ENCODE peak calls at places on chromosomes 2 and 18, in six cellular contexts. Q is SK-MEL-5, C is activated T-cell treated with anti-CD3 and anti-CD28 coated beads for 24 hours, Z is skeletal muscle cell, X is renal cortical epithelial cell, A is GM19239. N is an unnamed sample.

GRCh38 chr2:173370198-173370597 is 15.5 kb downstream of the CDCA7 start:
- DNase-seq in Z (no peak), A (no peak), X (no peak), Q (no peak), C (no peak), N (no peak)

GRCh38 chr2:96146151-96146880 is 1.1 kb upstream of the DUSP2 start:
- DNase-seq in C (peak; percentile 87), X (no peak), A (peak; percentile 80), Q (no peak), Z (no peak), N (no peak)

GRCh38 chr2:96138146-96139145 is at the start of gene ASTL:
- DNase-seq in A (no peak), Q (peak; percentile 55), X (peak; percentile 10), Z (no peak), C (peak; percentile 58), N (no peak)

GRCh38 chr2:238518127-238518827 is 91.5 kb downstream of the ASB1 start:
- DNase-seq in Q (no peak), X (no peak), Z (peak; percentile 74), C (no peak), A (no peak), N (peak; percentile 82)

GRCh38 chr2:26002617-26003310 is 20.5 kb upstream of the KIF3C start:
- DNase-seq in Q (no peak), C (no peak), X (no peak), Z (no peak), A (no peak), N (no peak)

GRCh38 chr2:70385966-70386595 is 84.2 kb upstream of the FAM136A start:
- DNase-seq in Z (no peak), A (no peak), Q (peak; percentile 31), C (no peak), X (no peak), N (no peak)

GRCh38 chr2:107534926-107535325 is 291.8 kb upstream of the RGPD4 start:
- DNase-seq in C (no peak), Z (no peak), Q (no peak), A (no peak), X (no peak), N (no peak)

GRCh38 chr2:239253705-239254104 is 147.1 kb downstream of the HDAC4 start:
- DNase-seq in Z (no peak), Q (no peak), A (no peak), X (no peak), C (no peak), N (no peak)

GRCh38 chr2:239934571-239935171 is 90.5 kb downstream of the NDUFA10 start:
- DNase-seq in Z (no peak), X (peak; percentile 28), A (peak; percentile 50), Q (peak; percentile 49), C (peak; percentile 33), N (no peak)

GRCh38 chr2:134402385-134402784 is 148.5 kb downstream of the MGAT5 start:
- DNase-seq in A (no peak), C (no peak), X (peak; percentile 28), Q (no peak), Z (peak; percentile 95), N (peak; percentile 79)

GRCh38 chr2:124025896-124026295 is 809 bp downstream of the CNTNAP5 start:
- DNase-seq in Z (no peak), C (no peak), X (no peak), Q (no peak), A (no peak), N (no peak)

GRCh38 chr2:233799087-233799665 is 21.0 kb downstream of the MROH2A start:
- DNase-seq in X (no peak), A (no peak), Z (no peak), C (no peak), Q (no peak), N (no peak)

GRCh38 chr18:69326094-69326493 is 74.6 kb upstream of the DOK6 start:
- DNase-seq in C (no peak), Z (no peak), Q (no peak), A (no peak), X (peak; percentile 74), N (no peak)

GRCh38 chr2:8569332-8569930 is 112.4 kb upstream of the ID2 start:
- DNase-seq in A (no peak), C (no peak), Z (no peak), Q (no peak), X (no peak), N (no peak)

GRCh38 chr2:99942948-99943347 is 199.4 kb downstream of the AFF3 start:
- DNase-seq in Z (no peak), A (no peak), X (no peak), Q (no peak), C (no peak), N (no peak)